ENCODE peak calls at places on chromosomes 5 and 9, in four cellular contexts. G is sigmoid colon, R is ovary, K is stomach. A is an unnamed sample.

GRCh38 chr5:128674837-128675446 is 136.9 kb upstream of the FBN2 start:
- DNase-seq in G (no peak), R (no peak), K (peak), A (peak)

GRCh38 chr9:649128-650074 is 192.1 kb upstream of the DMRT1 start:
- DNase-seq in G (no peak), R (no peak), K (no peak), A (no peak)

GRCh38 chr5:14545890-14546289 is 35.7 kb upstream of the OTULINL start:
- DNase-seq in G (no peak), R (no peak), K (no peak), A (no peak)

GRCh38 chr5:140072812-140073211 is 29.7 kb upstream of the NRG2 start:
- DNase-seq in G (no peak), R (no peak), K (no peak), A (no peak)

GRCh38 chr9:98181746-98182068 is 10.7 kb downstream of the CORO2A start:
- DNase-seq in G (no peak), R (no peak), K (no peak), A (no peak)

GRCh38 chr9:129480227-129480626 is 140.7 kb downstream of the C9orf50 start:
- DNase-seq in G (no peak), R (no peak), K (no peak), A (no peak)

GRCh38 chr9:98215821-98216220 is 23.4 kb upstream of the CORO2A start:
- DNase-seq in G (no peak), R (no peak), K (no peak), A (peak)

GRCh38 chr9:95381243-95381642 is 63.7 kb upstream of the FANCC start:
- DNase-seq in G (no peak), R (no peak), K (no peak), A (no peak)

GRCh38 chr9:94478755-94479730 is 75.8 kb upstream of the PCAT7 start:
- DNase-seq in G (no peak), R (no peak), K (no peak), A (peak)

GRCh38 chr5:73256462-73257260 is 83.7 kb downstream of the TMEM174 start:
- DNase-seq in G (no peak), R (no peak), K (no peak), A (no peak)

GRCh38 chr5:77971965-77972544 is 195.9 kb upstream of the TBCA start:
- DNase-seq in G (no peak), R (no peak), K (no peak), A (peak)

GRCh38 chr5:154242442-154242841 is 51.9 kb downstream of the GALNT10 start:
- DNase-seq in G (no peak), R (no peak), K (no peak), A (no peak)

GRCh38 chr5:95446009-95446408 is 54.8 kb downstream of the FAM81B start:
- DNase-seq in G (no peak), R (no peak), K (no peak), A (no peak)

GRCh38 chr5:177362871-177363507 is 5.3 kb downstream of the RGS14 start:
- DNase-seq in G (peak), R (peak), K (peak), A (peak)

GRCh38 chr5:21844960-21845359 is 1008.2 kb downstream of the CDH12 start:
- DNase-seq in G (no peak), R (no peak), K (no peak), A (no peak)

GRCh38 chr9:98481676-98482075 is 226.2 kb upstream of the TBC1D2 start:
- DNase-seq in G (no peak), R (no peak), K (no peak), A (no peak)

GRCh38 chr5:141856030-141856790 is 22.0 kb downstream of the PCDH1 start:
- DNase-seq in G (no peak), R (no peak), K (no peak), A (no peak)

GRCh38 chr5:103605277-103605676 is 42.7 kb upstream of the NUDT12 start:
- DNase-seq in G (no peak), R (no peak), K (no peak), A (no peak)

GRCh38 chr9:120924698-120925534 is 1.7 kb downstream of the TRAF1 start:
- DNase-seq in G (peak), R (no peak), K (no peak), A (no peak)
- TF ChIP-seq EP300 in G (no peak), R (no peak), K (no peak), A (no peak)

DNA sequence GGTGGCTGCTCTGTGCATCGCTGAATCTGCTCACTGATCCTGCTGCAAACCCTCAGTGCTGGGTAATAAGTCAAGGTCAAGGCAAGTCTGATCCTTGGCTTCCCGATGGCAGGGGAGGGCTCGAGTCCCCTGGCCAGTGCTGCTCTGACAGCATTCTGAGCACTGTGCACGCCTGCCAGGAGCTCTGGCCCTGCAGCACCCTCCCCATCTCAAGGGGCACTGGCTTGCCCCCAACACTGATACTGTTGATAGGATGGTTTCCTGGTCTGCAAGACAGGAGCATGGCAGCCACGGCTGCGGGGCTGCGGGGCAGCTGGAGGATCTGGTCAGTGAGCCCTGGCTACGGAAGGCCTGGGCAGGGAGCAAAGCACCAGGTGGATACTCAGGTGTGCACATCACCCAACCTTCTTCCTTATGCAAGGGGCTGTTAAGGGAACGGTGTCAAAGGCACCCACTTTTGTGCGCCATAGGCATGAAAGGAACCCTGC is 71.8 kb downstream of the SECISBP2 start:
- DNase-seq in G (no peak), R (no peak), K (no peak), A (no peak)
- TF ChIP-seq EP300 in G (no peak), R (no peak), K (no peak), A (no peak)

GRCh38 chr9:112787942-112788341 is 37.4 kb downstream of the SNX30 start:
- DNase-seq in G (no peak), R (no peak), K (no peak), A (no peak)
- TF ChIP-seq EP300 in G (no peak), R (no peak), K (no peak), A (no peak)

DNA sequence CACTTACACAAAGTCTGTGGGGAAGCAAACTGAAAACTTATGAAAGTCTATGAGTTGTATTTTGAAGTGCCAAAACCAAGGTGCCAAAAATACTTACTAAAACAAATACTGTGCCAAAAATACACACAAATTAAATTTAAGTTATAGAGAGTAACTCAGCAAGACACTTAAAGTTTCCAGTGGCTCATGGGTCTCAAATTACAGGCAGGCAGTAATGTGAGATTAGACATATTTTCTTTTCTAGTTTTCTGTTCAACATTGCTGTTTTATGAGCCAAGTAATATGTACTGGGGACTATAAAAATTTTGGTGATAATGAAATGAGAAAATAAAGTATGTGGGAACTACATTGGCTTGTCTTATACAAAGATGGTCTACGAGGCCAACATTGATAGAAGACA is 172.2 kb upstream of the SNX2 start:
- DNase-seq in G (no peak), R (no peak), K (no peak), A (no peak)
- TF ChIP-seq EP300 in G (no peak), R (no peak), K (no peak), A (no peak)

DNA sequence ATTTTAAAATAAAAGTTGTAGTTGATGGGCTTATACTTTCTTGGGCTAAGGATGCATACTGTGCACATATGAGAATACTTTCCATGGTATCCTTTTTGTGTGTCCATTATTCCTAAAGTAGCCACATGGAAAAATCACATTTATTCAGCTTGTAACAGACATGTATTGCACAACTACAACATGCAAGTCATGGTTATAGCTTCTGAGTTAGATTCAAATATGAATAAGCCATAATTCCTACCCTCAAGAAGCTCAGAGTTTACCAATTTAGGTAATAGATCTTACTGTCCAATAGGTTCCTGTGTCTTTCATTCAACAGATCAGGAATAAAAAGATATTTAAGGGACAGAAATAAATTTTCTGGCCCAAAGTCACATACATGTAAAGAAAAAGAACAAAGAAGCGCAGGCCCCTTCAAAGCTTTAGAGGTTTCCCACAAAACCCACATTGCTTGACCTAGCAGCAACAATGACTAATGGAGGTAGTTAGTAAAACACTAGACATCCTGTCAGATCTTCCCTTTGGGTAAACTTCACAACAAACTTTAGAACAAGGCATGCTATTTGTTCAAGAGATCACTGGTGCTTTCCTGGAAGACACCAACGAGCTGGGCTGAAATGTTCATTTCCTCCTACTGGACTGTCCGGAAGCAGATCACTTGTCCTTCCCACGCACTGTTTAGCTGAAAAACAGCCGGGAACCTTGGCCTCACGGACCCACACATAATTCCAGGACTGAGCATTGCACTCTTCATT is 78.4 kb upstream of the ITGA1 start:
- DNase-seq in G (no peak), R (no peak), K (no peak), A (no peak)
- TF ChIP-seq EP300 in G (no peak), R (no peak), K (no peak), A (no peak)

DNA sequence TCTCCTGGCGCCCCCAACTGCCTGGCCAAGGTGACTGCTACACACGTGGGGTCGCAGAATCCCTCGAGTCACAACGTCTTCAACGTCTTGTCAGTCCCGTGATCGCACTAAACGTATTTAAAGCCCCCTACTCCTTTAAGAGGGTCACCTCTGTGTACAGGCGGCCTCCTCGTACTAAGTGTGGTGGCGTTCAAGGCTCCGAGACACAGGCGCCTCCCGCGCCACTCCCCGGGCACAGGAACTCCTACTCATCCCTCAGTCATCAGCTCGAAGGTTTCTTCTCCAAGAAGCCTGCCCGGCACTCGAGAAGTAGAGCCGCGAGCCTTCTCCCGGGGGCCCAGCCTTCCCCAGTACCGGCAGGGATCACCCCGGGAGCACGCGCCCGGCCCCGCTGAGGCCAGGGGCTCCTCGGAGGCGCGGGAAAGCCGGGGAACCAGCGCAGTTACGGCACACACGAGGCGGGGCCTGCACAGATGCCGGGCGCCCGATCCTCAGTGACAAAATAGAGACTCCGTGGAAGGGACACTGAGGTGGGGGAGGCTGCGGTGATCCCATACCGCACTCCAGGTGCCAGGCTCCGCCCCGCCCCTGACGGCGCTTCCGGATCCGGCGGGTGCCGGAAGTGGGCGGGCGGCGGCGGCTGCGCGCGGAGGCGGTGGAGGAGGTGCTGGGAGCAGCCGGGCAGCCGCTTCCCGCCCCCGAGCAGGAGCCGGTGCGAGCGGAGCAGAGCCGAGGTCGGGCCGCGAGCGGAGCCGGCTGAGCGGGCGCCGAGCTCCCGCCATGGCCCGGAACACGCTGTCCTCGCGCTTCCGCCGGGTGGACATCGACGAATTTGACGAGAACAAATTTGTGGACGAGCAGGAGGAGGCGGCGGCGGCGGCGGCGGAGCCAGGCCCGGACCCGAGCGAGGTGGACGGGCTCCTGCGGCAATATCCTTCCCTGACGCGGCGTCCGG is 6.9 kb downstream of the ARPC5L start:
- DNase-seq in G (peak), R (peak), K (peak), A (peak)
- TF ChIP-seq EP300 in G (no peak), R (no peak), K (no peak), A (no peak)

GRCh38 chr5:56123531-56124243 is 109.4 kb downstream of the ANKRD55 start:
- DNase-seq in G (peak), R (peak), K (peak), A (no peak)
- TF ChIP-seq EP300 in G (no peak), R (no peak), K (no peak), A (peak)

A was measured in SK-N-SH.